ENCODE peak calls at places on chromosomes 13 and 19, in ten cellular contexts. Y is A549; D is A673; W is CD4-positive, alpha-beta T cell; V is AG04450; K is gastrocnemius medialis; R is right lobe of liver; B is mucosa of descending colon; Z is upper lobe of right lung; P is CD8-positive, alpha-beta memory T cell. U is an unnamed sample. For H3K9me3, the result is how much of the 10 kb centered on the place peaks cover.

GRCh38 chr13:43061496-43062280 is 38.3 kb downstream of the DNAJC15 start:
- DNase-seq in Y (no peak), D (no peak), W (no peak), V (no peak), K (no peak), R (no peak), B (no peak), Z (no peak), P (no peak), U (no peak)

GRCh38 chr13:49625392-49626137 is 2.7 kb upstream of the ARL11 start:
- DNase-seq in Y (peak), D (no peak), W (no peak), V (no peak), K (no peak), R (peak), B (peak), Z (peak), P (no peak), U (no peak)

GRCh38 chr19:4352701-4353121 is 9.3 kb downstream of the MPND start:
- DNase-seq in Y (peak), D (peak), W (peak), V (no peak), K (no peak), R (peak), B (no peak), Z (no peak), P (peak), U (no peak)

GRCh38 chr19:49058592-49058991 is 1.0 kb upstream of the CGB7 start:
- DNase-seq in Y (peak), D (peak), W (no peak), V (no peak), K (no peak), R (no peak), B (no peak), Z (no peak), P (no peak), U (no peak)

GRCh38 chr13:30639671-30640070 is 22.0 kb downstream of the USPL1 start:
- DNase-seq in Y (no peak), D (peak), W (no peak), V (no peak), K (no peak), R (no peak), B (no peak), Z (no peak), P (no peak), U (no peak)

GRCh38 chr19:32702010-32702409 is 10.4 kb downstream of the NUDT19 start:
- DNase-seq in Y (no peak), D (no peak), W (no peak), V (no peak), K (no peak), R (peak), B (no peak), Z (no peak), P (no peak), U (no peak)

GRCh38 chr19:5125797-5126497 is 157.0 kb downstream of the KDM4B start:
- DNase-seq in Y (no peak), D (peak), W (no peak), V (no peak), K (no peak), R (no peak), B (no peak), Z (no peak), P (no peak), U (no peak)

GRCh38 chr19:42693760-42694350 is 46.4 kb downstream of the PSG3 start:
- DNase-seq in Y (peak), D (peak), W (no peak), V (peak), K (no peak), R (peak), B (no peak), Z (no peak), P (no peak), U (no peak)

GRCh38 chr13:43159007-43159406 is 135.6 kb downstream of the DNAJC15 start:
- DNase-seq in Y (no peak), D (peak), W (no peak), V (peak), K (no peak), R (no peak), B (no peak), Z (no peak), P (no peak), U (no peak)

GRCh38 chr13:114203536-114203935 is 24.5 kb downstream of the CFAP97D2 start:
- DNase-seq in Y (no peak), D (no peak), W (no peak), V (no peak), K (no peak), R (no peak), B (no peak), Z (no peak), P (no peak), U (no peak)

GRCh38 chr19:632228-633067 is 889 bp downstream of the POLRMT start:
- DNase-seq in Y (peak), D (peak), W (no peak), V (no peak), K (no peak), R (peak), B (peak), Z (peak), P (no peak), U (no peak)

GRCh38 chr19:31515931-31516330 is 166.7 kb upstream of the TSHZ3 start:
- DNase-seq in Y (no peak), D (no peak), W (no peak), V (no peak), K (no peak), R (no peak), B (no peak), Z (no peak), P (no peak), U (no peak)

GRCh38 chr13:37889102-37889501 is 19.5 kb upstream of the TRPC4 start:
- DNase-seq in Y (no peak), D (no peak), W (no peak), V (no peak), K (no peak), R (no peak), B (no peak), Z (no peak), P (no peak), U (no peak)

GRCh38 chr13:28628250-28628649 is 30.7 kb upstream of the POMP start:
- DNase-seq in Y (no peak), D (no peak), W (no peak), V (no peak), K (no peak), R (no peak), B (no peak), Z (no peak), P (no peak), U (no peak)

DNA sequence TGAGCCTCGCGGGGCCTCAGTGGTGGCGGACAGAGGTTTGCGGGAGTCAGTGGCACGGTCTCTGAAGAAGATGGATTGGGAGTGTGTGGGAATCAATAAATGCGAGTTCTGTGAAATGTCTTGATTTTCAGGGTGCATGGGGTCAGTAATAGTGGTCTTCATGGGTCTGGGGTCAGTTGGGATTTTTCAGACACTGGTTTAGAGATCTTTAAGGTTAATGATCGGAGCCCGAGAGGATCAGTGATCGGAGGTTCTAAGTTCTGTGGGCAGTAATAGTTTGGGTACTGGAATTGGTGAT is 377 bp downstream of the ZNF793 start:
- DNase-seq in Y (no peak), D (no peak), W (no peak), V (no peak), K (no peak), R (no peak), B (no peak), Z (no peak), P (no peak), U (no peak)
- H3K9me3 ChIP-seq in Y (half or more), D (under half), W (under half), V (under half), K (under half), R (under half), B (under half), Z (under half), P (under half), U (under half)

GRCh38 chr19:6809262-6809661 is 36.8 kb downstream of the VAV1 start:
- DNase-seq in Y (no peak), D (no peak), W (no peak), V (no peak), K (no peak), R (no peak), B (no peak), Z (no peak), P (no peak), U (no peak)

GRCh38 chr19:6806488-6806887 is 34.0 kb downstream of the VAV1 start:
- DNase-seq in Y (peak), D (peak), W (no peak), V (no peak), K (no peak), R (no peak), B (no peak), Z (no peak), P (no peak), U (no peak)

GRCh38 chr19:6811378-6811777 is 38.9 kb downstream of the VAV1 start:
- DNase-seq in Y (no peak), D (no peak), W (no peak), V (no peak), K (no peak), R (no peak), B (no peak), Z (no peak), P (no peak), U (no peak)

GRCh38 chr19:6808494-6808893 is 36.0 kb downstream of the VAV1 start:
- DNase-seq in Y (no peak), D (no peak), W (no peak), V (no peak), K (no peak), R (no peak), B (no peak), Z (no peak), P (no peak), U (no peak)

GRCh38 chr19:6807291-6807690 is 34.8 kb downstream of the VAV1 start:
- DNase-seq in Y (no peak), D (no peak), W (no peak), V (no peak), K (no peak), R (no peak), B (no peak), Z (no peak), P (no peak), U (no peak)
- H3K9me3 ChIP-seq in Y (under half), D (under half), W (under half), V (under half), K (under half), R (under half), B (under half), Z (under half), P (under half), U (under half)

GRCh38 chr13:113119822-113120189 is 2.8 kb upstream of the F10 start:
- DNase-seq in Y (no peak), D (no peak), W (no peak), V (no peak), K (no peak), R (no peak), B (no peak), Z (no peak), P (no peak), U (no peak)
- H3K9me3 ChIP-seq in Y (under half), D (under half), W (under half), V (under half), K (under half), R (under half), B (under half), Z (under half), P (under half), U (under half)

DNA sequence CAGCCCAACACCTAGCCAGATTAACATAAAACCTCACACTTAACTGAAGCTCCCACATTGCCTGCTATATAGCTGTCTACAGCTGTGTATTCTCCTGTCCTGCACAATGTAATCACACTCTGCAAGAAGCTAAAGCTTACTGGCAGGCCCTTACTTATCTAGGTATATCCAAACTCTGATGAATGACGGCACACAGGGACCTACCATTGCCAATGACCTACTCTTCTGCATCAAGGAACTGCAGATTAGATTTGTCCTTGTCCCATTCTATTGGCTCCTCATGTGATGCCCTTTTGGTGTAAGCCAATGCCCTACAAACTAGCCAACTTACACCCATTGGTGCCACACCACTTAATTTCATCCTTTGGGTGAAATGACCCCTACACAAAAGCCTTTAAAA is 26.4 kb downstream of the ZNF45 start:
- DNase-seq in Y (no peak), D (no peak), W (no peak), V (no peak), K (no peak), R (no peak), B (no peak), Z (no peak), P (no peak), U (no peak)
- H3K9me3 ChIP-seq in Y (half or more), D (under half), W (half or more), V (under half), K (under half), R (under half), B (half or more), Z (half or more), P (under half), U (under half)

GRCh38 chr19:22976248-22976647 is 26.7 kb downstream of the ZNF728 start:
- DNase-seq in Y (no peak), D (no peak), W (no peak), V (no peak), K (no peak), R (no peak), B (no peak), Z (no peak), P (no peak), U (no peak)
- H3K9me3 ChIP-seq in Y (half or more), D (half or more), W (half or more), V (under half), K (under half), R (under half), B (half or more), Z (half or more), P (under half), U (under half)

DNA sequence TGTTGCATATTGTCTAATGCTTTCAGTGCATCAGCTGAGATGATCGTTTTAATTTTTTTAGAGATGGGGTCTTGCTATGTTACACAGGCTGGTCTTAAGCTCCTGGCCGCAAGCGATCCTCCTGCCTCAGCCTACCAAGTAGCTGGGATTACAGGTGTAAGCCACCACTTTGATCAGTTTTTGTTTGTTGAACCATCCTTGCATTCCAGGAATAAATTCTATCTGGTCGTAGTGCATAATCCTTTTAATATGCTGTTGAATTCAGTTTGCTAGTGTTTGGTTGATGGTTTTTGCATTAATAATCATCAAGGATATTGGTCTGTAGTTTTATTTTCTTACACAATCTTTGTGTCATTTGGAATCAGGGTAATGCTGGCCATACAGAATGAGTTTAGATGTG is 4.4 kb downstream of the ZNF211 start:
- DNase-seq in Y (no peak), D (no peak), W (no peak), V (no peak), K (no peak), R (no peak), B (no peak), Z (no peak), P (no peak), U (no peak)
- H3K9me3 ChIP-seq in Y (half or more), D (half or more), W (half or more), V (under half), K (under half), R (under half), B (half or more), Z (half or more), P (half or more), U (under half)

GRCh38 chr13:98261165-98261672 is 84.2 kb upstream of the RNF113B start:
- DNase-seq in Y (no peak), D (no peak), W (no peak), V (no peak), K (no peak), R (no peak), B (no peak), Z (no peak), P (no peak), U (no peak)

GRCh38 chr13:98260357-98261164 is 83.5 kb upstream of the RNF113B start:
- DNase-seq in Y (no peak), D (no peak), W (no peak), V (no peak), K (no peak), R (no peak), B (no peak), Z (no peak), P (no peak), U (no peak)

GRCh38 chr13:98264877-98265276 is 87.8 kb upstream of the RNF113B start:
- DNase-seq in Y (no peak), D (no peak), W (no peak), V (no peak), K (no peak), R (no peak), B (no peak), Z (no peak), P (no peak), U (no peak)

GRCh38 chr13:98263841-98264240 is 86.8 kb upstream of the RNF113B start:
- DNase-seq in Y (no peak), D (no peak), W (no peak), V (no peak), K (no peak), R (no peak), B (no peak), Z (no peak), P (no peak), U (no peak)

GRCh38 chr13:98262307-98262706 is 85.2 kb upstream of the RNF113B start:
- DNase-seq in Y (no peak), D (no peak), W (no peak), V (no peak), K (no peak), R (no peak), B (no peak), Z (no peak), P (no peak), U (no peak)
- H3K9me3 ChIP-seq in Y (under half), D (under half), W (under half), V (under half), K (under half), R (under half), B (under half), Z (under half), P (under half), U (under half)

GRCh38 chr19:2856457-2857055 is 10.6 kb upstream of the ZNF556 start:
- DNase-seq in Y (no peak), D (no peak), W (no peak), V (no peak), K (no peak), R (no peak), B (no peak), Z (no peak), P (no peak), U (no peak)
- H3K9me3 ChIP-seq in Y (half or more), D (half or more), W (under half), V (half or more), K (under half), R (under half), B (half or more), Z (under half), P (under half), U (under half)

DNA sequence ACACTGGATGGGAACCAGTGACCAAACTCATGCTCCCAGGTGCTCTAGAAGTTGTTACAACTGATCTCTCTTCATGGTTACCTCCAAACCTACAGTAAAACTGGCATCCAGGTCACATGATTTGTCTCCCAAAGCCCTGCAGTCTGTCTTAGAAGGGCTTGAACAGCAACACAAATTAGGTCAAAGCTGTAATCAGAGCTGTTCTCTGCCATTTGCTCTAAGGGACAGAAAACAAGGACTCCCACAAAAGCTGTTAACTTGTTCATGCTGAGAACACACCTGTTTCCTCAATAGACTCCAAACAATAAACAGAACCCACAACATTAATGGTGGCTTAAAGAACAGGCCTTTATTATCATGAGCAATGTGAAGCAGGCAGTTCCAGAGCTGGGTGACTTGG is 8.0 kb downstream of the ZNF671 start:
- DNase-seq in Y (no peak), D (no peak), W (no peak), V (no peak), K (no peak), R (no peak), B (no peak), Z (no peak), P (no peak), U (no peak)
- H3K9me3 ChIP-seq in Y (half or more), D (half or more), W (half or more), V (half or more), K (under half), R (under half), B (half or more), Z (half or more), P (under half), U (under half)

GRCh38 chr13:51870616-51871015 is 8.8 kb downstream of the CCDC70 start:
- DNase-seq in Y (no peak), D (no peak), W (no peak), V (no peak), K (no peak), R (no peak), B (no peak), Z (no peak), P (no peak), U (no peak)

GRCh38 chr13:51873837-51874236 is 12.1 kb downstream of the CCDC70 start:
- DNase-seq in Y (no peak), D (no peak), W (no peak), V (no peak), K (no peak), R (no peak), B (no peak), Z (no peak), P (no peak), U (no peak)

GRCh38 chr13:51873419-51873818 is 11.7 kb downstream of the CCDC70 start:
- DNase-seq in Y (no peak), D (no peak), W (no peak), V (no peak), K (no peak), R (no peak), B (no peak), Z (no peak), P (no peak), U (no peak)

GRCh38 chr13:51867062-51867461 is 5.3 kb downstream of the CCDC70 start:
- DNase-seq in Y (no peak), D (no peak), W (no peak), V (no peak), K (no peak), R (no peak), B (no peak), Z (no peak), P (no peak), U (no peak)

GRCh38 chr13:51869921-51870320 is 8.2 kb downstream of the CCDC70 start:
- DNase-seq in Y (no peak), D (no peak), W (no peak), V (no peak), K (no peak), R (no peak), B (no peak), Z (no peak), P (no peak), U (no peak)
- H3K9me3 ChIP-seq in Y (under half), D (under half), W (under half), V (under half), K (under half), R (under half), B (under half), Z (under half), P (under half), U (under half)